ENCODE peak calls at places on chromosomes 5 and 9, in four cellular contexts. One of them, this sample, is unnamed.

GRCh38 chr9:77909306-77909705 is 122.3 kb downstream of the GNAQ start:
- DNase-seq in GM12865: peak
- DNase-seq in MG63: no peak
- DNase-seq in mesothelial cell of epicardium: no peak
- DNase-seq in this sample: no peak

GRCh38 chr9:14616188-14616982 is 76.8 kb downstream of the ZDHHC21 start:
- DNase-seq in mesothelial cell of epicardium: no peak
- DNase-seq in MG63: no peak
- DNase-seq in GM12865: peak
- DNase-seq in this sample: no peak

GRCh38 chr9:129341991-129342348 is 163.9 kb upstream of the IER5L start:
- DNase-seq in mesothelial cell of epicardium: no peak
- DNase-seq in MG63: no peak
- DNase-seq in GM12865: no peak
- DNase-seq in this sample: no peak

GRCh38 chr5:133930061-133930823 is 38.2 kb downstream of the C5orf15 start:
- DNase-seq in MG63: peak
- DNase-seq in GM12865: peak
- DNase-seq in mesothelial cell of epicardium: no peak
- DNase-seq in this sample: no peak

GRCh38 chr5:123527190-123527589 is 15.2 kb downstream of the CSNK1G3 start:
- DNase-seq in MG63: no peak
- DNase-seq in GM12865: peak
- DNase-seq in mesothelial cell of epicardium: no peak
- DNase-seq in this sample: no peak

GRCh38 chr5:1551913-1552312 is 28.2 kb upstream of the LPCAT1 start:
- DNase-seq in MG63: no peak
- DNase-seq in GM12865: no peak
- DNase-seq in mesothelial cell of epicardium: no peak
- DNase-seq in this sample: peak

GRCh38 chr9:38443181-38443580 is 18.9 kb upstream of the IGFBPL1 start:
- DNase-seq in GM12865: no peak
- DNase-seq in MG63: peak
- DNase-seq in mesothelial cell of epicardium: no peak
- DNase-seq in this sample: no peak

GRCh38 chr5:174482549-174482948 is 241.8 kb upstream of the MSX2 start:
- DNase-seq in mesothelial cell of epicardium: no peak
- DNase-seq in MG63: no peak
- DNase-seq in GM12865: no peak
- DNase-seq in this sample: no peak

GRCh38 chr9:33233659-33234335 is 6.2 kb upstream of the SPINK4 start:
- DNase-seq in GM12865: no peak
- DNase-seq in mesothelial cell of epicardium: no peak
- DNase-seq in MG63: peak
- DNase-seq in this sample: no peak

GRCh38 chr5:93621340-93621872 is 38.4 kb downstream of the NR2F1 start:
- DNase-seq in GM12865: no peak
- DNase-seq in MG63: peak
- DNase-seq in mesothelial cell of epicardium: peak
- DNase-seq in this sample: peak

GRCh38 chr9:1273859-1274258 is 223.7 kb downstream of the DMRT2 start:
- DNase-seq in GM12865: peak
- DNase-seq in MG63: no peak
- DNase-seq in mesothelial cell of epicardium: no peak
- DNase-seq in this sample: no peak

GRCh38 chr9:83505282-83505681 is 32.9 kb downstream of the FRMD3 start:
- DNase-seq in MG63: no peak
- DNase-seq in GM12865: no peak
- DNase-seq in mesothelial cell of epicardium: no peak
- DNase-seq in this sample: no peak

GRCh38 chr9:36142510-36143161 is 6.1 kb downstream of the GLIPR2 start:
- DNase-seq in GM12865: no peak
- DNase-seq in MG63: no peak
- DNase-seq in mesothelial cell of epicardium: no peak
- DNase-seq in this sample: no peak

GRCh38 chr9:83188272-83188671 is 125.3 kb upstream of the RASEF start:
- DNase-seq in GM12865: no peak
- DNase-seq in mesothelial cell of epicardium: no peak
- DNase-seq in MG63: no peak
- DNase-seq in this sample: no peak

GRCh38 chr5:6583049-6583880 is 49.6 kb downstream of the NSUN2 start:
- DNase-seq in MG63: peak
- DNase-seq in GM12865: no peak
- DNase-seq in mesothelial cell of epicardium: peak
- DNase-seq in this sample: no peak

GRCh38 chr5:12669326-12669725 is 765.1 kb upstream of the CTNND2 start:
- DNase-seq in MG63: no peak
- DNase-seq in GM12865: no peak
- DNase-seq in mesothelial cell of epicardium: no peak
- DNase-seq in this sample: no peak